ENCODE peak calls at places on chromosomes 16 and 17, in five cellular contexts. D, Z, F, I and T are unnamed samples.

GRCh38 chr17:18920911-18921441 is 31.0 kb upstream of the SLC5A10 start:
- DNase-seq in Z (peak), I (no peak), D (peak), F (peak), T (peak)

GRCh38 chr17:77716289-77716929 is 242.1 kb upstream of the TNRC6C start:
- DNase-seq in I (no peak), D (peak), Z (no peak), F (peak), T (peak)

GRCh38 chr16:24850289-24850931 is 4.6 kb downstream of the SLC5A11 start:
- DNase-seq in D (peak), Z (peak), F (peak), I (no peak), T (peak)

GRCh38 chr17:32020943-32021617 is 13.9 kb downstream of the LRRC37B start:
- DNase-seq in F (peak), D (no peak), Z (no peak), I (no peak), T (no peak)

GRCh38 chr16:86396918-86397317 is 113.4 kb upstream of the FOXF1 start:
- DNase-seq in D (peak), I (no peak), Z (peak), F (peak), T (peak)

GRCh38 chr16:73176577-73177013 is 128.7 kb upstream of the ZFHX3 start:
- DNase-seq in I (peak), F (peak), Z (peak), D (peak), T (peak)

GRCh38 chr16:68267612-68268405 is 3.5 kb downstream of the SLC7A6 start:
- DNase-seq in I (no peak), Z (no peak), F (no peak), D (no peak), T (no peak)

GRCh38 chr16:86619263-86619935 is 41.0 kb downstream of the FOXL1 start:
- DNase-seq in D (no peak), I (peak), Z (peak), F (no peak), T (no peak)

GRCh38 chr16:57374067-57374534 is 1.8 kb downstream of the CX3CL1 start:
- DNase-seq in I (no peak), Z (peak), F (no peak), D (peak), T (peak)

GRCh38 chr16:87017388-87018012 is 299.7 kb downstream of the C16orf95 start:
- DNase-seq in D (peak), I (peak), Z (peak), F (peak), T (peak)

GRCh38 chr16:89094252-89094901 is 725 bp downstream of the ACSF3 start:
- DNase-seq in Z (peak), I (no peak), F (peak), D (no peak), T (no peak)

GRCh38 chr17:18177137-18177536 is 6.5 kb upstream of the ALKBH5 start:
- DNase-seq in D (no peak), Z (no peak), F (no peak), I (no peak), T (no peak)

GRCh38 chr16:75241955-75242354 is 9.5 kb downstream of the BCAR1 start:
- DNase-seq in I (no peak), D (no peak), Z (no peak), F (no peak), T (no peak)

GRCh38 chr17:13541032-13541480 is 60.7 kb downstream of the HS3ST3A1 start:
- DNase-seq in F (peak), Z (peak), D (peak), I (no peak), T (peak)

GRCh38 chr16:87982491-87983415 is 31.5 kb downstream of the BANP start:
- DNase-seq in D (no peak), Z (no peak), F (no peak), I (no peak), T (no peak)

GRCh38 chr17:39735882-39736281 is 1.9 kb upstream of the GRB7 start:
- DNase-seq in I (no peak), F (no peak), Z (no peak), D (no peak), T (no peak)

GRCh38 chr17:44219636-44220210 is at the start of gene UBTF:
- DNase-seq in Z (peak), I (no peak), F (peak), D (peak), T (peak)

GRCh38 chr16:50303041-50303604 is 36.8 kb downstream of the ADCY7 start:
- DNase-seq in D (peak), Z (peak), I (no peak), F (no peak), T (no peak)

GRCh38 chr17:68573338-68573737 is 27.8 kb downstream of the FAM20A start:
- DNase-seq in F (no peak), D (no peak), Z (no peak), I (no peak), T (no peak)

GRCh38 chr16:28938721-28939120 is 7.0 kb downstream of the CD19 start:
- DNase-seq in D (no peak), F (no peak), Z (no peak), I (no peak), T (no peak)

GRCh38 chr17:41592601-41593305 is 6.1 kb upstream of the KRT14 start:
- DNase-seq in F (no peak), Z (no peak), D (no peak), I (no peak), T (no peak)

GRCh38 chr16:12340151-12340733 is 363.7 kb downstream of the SNX29 start:
- DNase-seq in F (peak), Z (peak), D (peak), I (no peak), T (peak)

GRCh38 chr17:78315355-78316114 is 44.3 kb downstream of the SOCS3 start:
- DNase-seq in Z (peak), F (peak), I (peak), D (peak), T (peak)

GRCh38 chr16:56617212-56618085 is 8.1 kb upstream of the MT1E start:
- DNase-seq in I (no peak), F (peak), Z (peak), D (peak), T (peak)

GRCh38 chr17:19502517-19502916 is 31.1 kb upstream of the SLC47A1 start:
- DNase-seq in F (no peak), D (no peak), Z (no peak), I (no peak), T (no peak)

GRCh38 chr17:29619251-29619650 is 3.5 kb downstream of the CORO6 start:
- DNase-seq in D (peak), Z (peak), F (peak), I (no peak), T (peak)

GRCh38 chr17:19470529-19471261 is 59.7 kb downstream of the RNF112 start:
- DNase-seq in I (no peak), Z (peak), F (peak), D (peak), T (no peak)

GRCh38 chr17:17156107-17156506 is 50.0 kb downstream of the PLD6 start:
- DNase-seq in Z (peak), I (no peak), F (peak), D (peak), T (peak)

GRCh38 chr17:41518789-41519449 is at the start of gene KRT15:
- DNase-seq in Z (no peak), I (no peak), D (no peak), F (peak), T (peak)

GRCh38 chr17:79993390-79994221 is 42.1 kb downstream of the TBC1D16 start:
- DNase-seq in Z (peak), D (peak), I (no peak), F (peak), T (peak)

GRCh38 chr16:53754938-53755910 is 51.3 kb downstream of the FTO start:
- DNase-seq in F (peak), I (no peak), D (peak), Z (peak), T (peak)

GRCh38 chr16:81524382-81524781 is 79.8 kb downstream of the CMIP start:
- DNase-seq in F (no peak), Z (no peak), D (no peak), I (no peak), T (no peak)

GRCh38 chr17:51165680-51166197 is 472 bp upstream of the NME2 start:
- DNase-seq in F (no peak), Z (no peak), I (no peak), D (no peak), T (no peak)

GRCh38 chr16:57260294-57260929 is 15.4 kb downstream of the ARL2BP start:
- DNase-seq in Z (peak), D (peak), I (no peak), F (peak), T (peak)

GRCh38 chr17:69228576-69228975 is at the start of gene ABCA10:
- DNase-seq in Z (peak), F (peak), I (no peak), D (no peak), T (peak)

DNA sequence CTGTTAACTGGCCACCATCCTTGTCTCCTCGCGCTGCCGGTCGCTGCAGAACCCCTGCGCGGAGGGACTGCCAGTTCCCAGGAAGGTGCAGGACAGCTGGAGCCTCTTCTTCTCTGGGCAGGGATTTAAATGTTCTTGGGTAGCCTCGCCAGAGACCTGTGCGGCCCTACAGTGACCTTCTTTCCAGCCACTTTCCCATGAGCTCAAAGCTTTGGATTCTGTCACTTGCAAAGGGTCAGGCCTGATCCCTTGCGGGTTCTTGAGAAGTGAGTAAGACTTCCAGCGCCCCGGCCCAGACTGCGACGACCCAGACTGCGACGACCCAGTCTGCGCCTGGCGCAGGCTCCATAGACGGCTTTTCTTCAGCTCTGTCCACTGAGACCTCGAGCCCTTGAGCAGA is 1.4 kb upstream of the SLFN5 start:
- DNase-seq in Z (no peak), F (no peak), I (no peak), D (no peak), T (no peak)
- H3K4me3 ChIP-seq in Z (peak), F (peak), I (peak), D (peak), T (peak)

GRCh38 chr17:57875109-57876022 is 25.5 kb upstream of the MRPS23 start:
- DNase-seq in F (peak), Z (peak), D (peak), I (peak), T (peak)
- TF ChIP-seq CTCF in F (peak), Z (peak), D (peak), I (no peak), T (peak)

GRCh38 chr16:1089439-1089821 is 6.6 kb downstream of the C1QTNF8 start:
- DNase-seq in F (no peak), D (no peak), I (no peak), Z (no peak), T (no peak)
- H3K4me3 ChIP-seq in F (no peak), D (no peak), I (peak), Z (no peak), T (no peak)

GRCh38 chr17:82647593-82648164 is 565 bp downstream of the WDR45B start:
- DNase-seq in I (no peak), D (peak), F (no peak), Z (peak), T (no peak)
- TF ChIP-seq CTCF in I (no peak), D (peak), F (peak), Z (no peak), T (no peak)

DNA sequence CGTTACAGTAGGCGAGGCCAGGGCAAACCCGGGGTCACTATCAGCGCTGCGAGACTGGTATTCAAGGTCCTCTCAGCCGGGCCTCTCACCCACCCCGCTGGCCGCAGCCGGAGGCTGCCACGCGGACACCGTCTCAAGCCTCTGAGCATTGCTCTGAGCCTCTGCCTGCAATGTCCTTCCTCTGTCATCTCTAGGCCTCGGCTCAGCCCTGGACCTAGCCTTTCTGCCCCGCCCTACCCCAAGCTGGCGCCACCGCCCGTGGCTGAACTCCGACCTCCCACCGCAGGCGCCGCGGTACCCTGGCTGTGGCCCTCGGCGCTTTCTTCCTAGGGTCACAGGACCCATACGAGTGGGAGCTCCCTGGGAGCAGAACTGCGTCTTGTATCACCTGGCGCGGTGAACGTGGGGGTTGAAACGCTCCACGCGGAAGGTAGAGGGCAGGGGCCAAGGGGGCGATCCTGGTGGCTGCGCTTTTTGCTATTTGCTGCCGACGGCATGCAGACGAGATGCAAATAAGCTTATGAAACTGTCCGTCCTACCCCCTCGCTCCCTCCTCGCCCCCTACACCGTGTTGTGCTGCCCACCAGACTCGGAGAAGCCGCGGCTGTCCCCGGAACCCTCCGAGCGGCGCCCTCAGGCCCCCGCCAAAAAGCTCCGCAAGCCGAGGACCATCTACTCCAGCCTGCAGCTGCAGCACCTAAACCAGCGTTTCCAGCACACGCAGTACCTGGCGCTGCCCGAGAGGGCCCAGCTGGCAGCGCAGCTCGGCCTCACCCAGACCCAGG is 3.7 kb downstream of the DLX4 start:
- DNase-seq in Z (no peak), F (no peak), D (no peak), I (no peak), T (no peak)
- H3K4me3 ChIP-seq in Z (no peak), F (no peak), D (peak), I (no peak), T (no peak)

GRCh38 chr16:84982434-84982833 is 28.9 kb downstream of the ZDHHC7 start:
- DNase-seq in I (no peak), F (no peak), Z (no peak), D (no peak), T (no peak)
- TF ChIP-seq CTCF in I (no peak), F (no peak), Z (no peak), D (no peak), T (no peak)

GRCh38 chr17:75666959-75667790 is at the start of the genes RECQL5 and SAP30BP:
- DNase-seq in Z (peak), I (peak), D (peak), F (peak), T (peak)

GRCh38 chr17:75664099-75664549 is 2.8 kb downstream of the RECQL5 start:
- DNase-seq in Z (no peak), F (no peak), I (no peak), D (no peak), T (no peak)

GRCh38 chr17:75667825-75668224 is 687 bp downstream of the SAP30BP start:
- DNase-seq in D (no peak), Z (no peak), I (no peak), F (no peak), T (no peak)

GRCh38 chr17:75668489-75668888 is 1.4 kb downstream of the SAP30BP start:
- DNase-seq in Z (no peak), D (no peak), F (no peak), I (no peak), T (no peak)

DNA sequence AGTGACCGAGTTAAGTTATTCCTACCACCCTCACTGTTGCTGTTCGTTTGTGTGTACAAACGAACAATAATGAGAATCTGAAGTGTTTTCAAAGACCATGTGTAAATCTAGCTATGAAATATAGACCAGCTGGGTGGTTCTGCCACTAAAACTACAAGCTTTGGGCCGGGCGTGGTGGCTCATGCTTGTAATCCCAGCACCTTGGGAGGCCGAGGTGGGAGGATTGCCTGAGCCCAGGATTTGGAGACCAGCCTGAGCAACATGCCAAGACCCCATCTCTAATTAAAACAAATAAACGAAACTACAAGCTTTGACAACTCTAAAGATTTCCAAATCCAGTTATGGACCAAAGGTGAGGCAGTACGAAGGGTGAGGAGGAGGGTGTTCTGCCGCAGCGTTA is 973 bp downstream of the RECQL5 start:
- DNase-seq in I (no peak), F (no peak), D (no peak), Z (no peak), T (no peak)
- H3K4me3 ChIP-seq in I (peak), F (peak), D (peak), Z (peak), T (peak)

GRCh38 chr17:67290244-67290993 is 45.4 kb upstream of the HELZ start:
- DNase-seq in D (peak), I (no peak), Z (no peak), F (peak), T (no peak)
- TF ChIP-seq CTCF in D (no peak), I (no peak), Z (no peak), F (no peak), T (no peak)